ENCODE peak calls at places on chromosome 14, in four cellular contexts. Q, X, G and M are unnamed samples.

GRCh38 chr14:75084513-75084912 is 15.1 kb downstream of the ZC2HC1C start:
- DNase-seq in Q (peak; percentile 24), X (no peak), G (no peak), M (no peak)

GRCh38 chr14:33987565-33988080 is 36.7 kb upstream of the EGLN3 start:
- DNase-seq in Q (no peak), X (no peak), G (no peak), M (no peak)

GRCh38 chr14:50808053-50808452 is 22.9 kb downstream of the NIN start:
- DNase-seq in Q (no peak), X (no peak), G (no peak), M (no peak)

GRCh38 chr14:105448706-105449111 is 25.9 kb upstream of the CRIP2 start:
- DNase-seq in Q (peak; percentile 66), X (peak; percentile 84), G (no peak), M (no peak)

GRCh38 chr14:95321201-95321600 is 1.5 kb upstream of the CLMN start:
- DNase-seq in Q (no peak), X (no peak), G (no peak), M (peak; percentile 35)

GRCh38 chr14:97385727-97386126 is 588.5 kb downstream of the VRK1 start:
- DNase-seq in Q (no peak), X (no peak), G (no peak), M (no peak)

GRCh38 chr14:20679907-20680306 is 4.5 kb upstream of the RNASE4 start:
- DNase-seq in Q (no peak), X (no peak), G (no peak), M (no peak)

GRCh38 chr14:103548463-103549351 is 13.8 kb downstream of the BAG5 start:
- DNase-seq in Q (peak; percentile 7), X (no peak), G (no peak), M (peak; percentile 89)

GRCh38 chr14:59698793-59699192 is 122.2 kb upstream of the CCDC175 start:
- DNase-seq in Q (no peak), X (no peak), G (no peak), M (no peak)

GRCh38 chr14:48563465-48563864 is 888.1 kb upstream of the MDGA2 start:
- DNase-seq in Q (no peak), X (no peak), G (no peak), M (no peak)

GRCh38 chr14:62428429-62429203 is 616.6 kb downstream of the KCNH5 start:
- DNase-seq in Q (no peak), X (no peak), G (no peak), M (no peak)

GRCh38 chr14:100914597-100915021 is 11.1 kb upstream of the RTL1 start:
- DNase-seq in Q (no peak), X (no peak), G (no peak), M (no peak)

GRCh38 chr14:55579724-55580400 is at the start of gene KTN1:
- DNase-seq in Q (peak; percentile 89), X (peak; percentile 95), G (peak; percentile 24), M (no peak)

GRCh38 chr14:63952933-63953437 is 100.2 kb downstream of the SYNE2 start:
- DNase-seq in Q (no peak), X (no peak), G (no peak), M (no peak)

GRCh38 chr14:50402965-50403364 is 6.3 kb upstream of the CDKL1 start:
- DNase-seq in Q (no peak), X (no peak), G (no peak), M (no peak)

GRCh38 chr14:57725399-57726077 is 140.4 kb downstream of the SLC35F4 start:
- DNase-seq in Q (no peak), X (no peak), G (no peak), M (no peak)

GRCh38 chr14:82913396-82913795 is 1379.7 kb upstream of the SEL1L start:
- DNase-seq in Q (no peak), X (no peak), G (no peak), M (no peak)

GRCh38 chr14:57578427-57579220 is 85.0 kb upstream of the CCDC198 start:
- DNase-seq in Q (no peak), X (no peak), G (no peak), M (no peak)

GRCh38 chr14:79629891-79630560 is 581.3 kb downstream of the DIO2 start:
- DNase-seq in Q (no peak), X (no peak), G (no peak), M (no peak)

GRCh38 chr14:99232406-99233214 is 39.4 kb downstream of the BCL11B start:
- DNase-seq in Q (no peak), X (no peak), G (no peak), M (peak; percentile 50)
- TF ChIP-seq CTCF in Q (no peak), X (no peak), G (no peak), M (no peak)

GRCh38 chr14:24272442-24272841 is 1.0 kb upstream of the RABGGTA start:
- DNase-seq in Q (no peak), X (no peak), G (no peak), M (no peak)

GRCh38 chr14:24277606-24278321 is 6.4 kb upstream of the RABGGTA start:
- DNase-seq in Q (peak; percentile 24), X (no peak), G (no peak), M (peak; percentile 20)

GRCh38 chr14:24273422-24273998 is 2.1 kb upstream of the RABGGTA start:
- DNase-seq in Q (no peak), X (no peak), G (no peak), M (no peak)

GRCh38 chr14:24274101-24274543 is 2.7 kb upstream of the RABGGTA start:
- DNase-seq in Q (no peak), X (no peak), G (no peak), M (peak; percentile 11)

DNA sequence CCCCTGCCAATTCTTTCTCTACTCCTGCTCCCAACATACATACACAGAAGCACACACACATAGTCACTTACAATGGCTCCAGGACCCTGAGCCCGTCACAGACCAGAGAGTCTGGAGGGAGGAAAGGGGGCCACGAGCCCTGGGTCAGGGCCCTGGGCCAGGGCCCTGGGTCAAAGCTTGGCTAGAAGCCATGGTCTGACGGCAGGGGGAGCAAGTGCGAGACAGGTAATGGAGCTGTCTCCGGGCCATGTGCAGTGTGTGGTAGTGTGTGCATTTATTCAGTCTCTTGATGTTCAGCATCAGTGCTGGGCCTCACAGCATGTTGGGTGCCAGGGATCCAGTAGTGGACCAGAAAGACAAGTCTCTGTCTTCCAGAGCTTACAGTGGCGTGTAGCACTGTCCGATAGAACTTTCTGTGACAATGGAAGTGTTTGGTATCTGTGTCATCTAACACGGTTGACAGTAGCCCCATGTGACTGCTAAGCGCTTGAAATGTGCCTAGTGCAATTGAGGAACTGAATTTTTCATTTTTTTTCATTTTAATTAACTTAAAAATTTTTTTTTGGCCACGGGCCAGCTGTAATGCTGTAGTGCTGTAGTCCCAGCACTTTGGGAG is 4.2 kb upstream of the RABGGTA start:
- DNase-seq in Q (no peak), X (no peak), G (no peak), M (peak; percentile 52)
- TF ChIP-seq CTCF in Q (no peak), X (no peak), G (no peak), M (no peak)

GRCh38 chr14:26389646-26390508 is 208.0 kb downstream of the NOVA1 start:
- DNase-seq in Q (no peak), X (no peak), G (no peak), M (no peak)

GRCh38 chr14:26392498-26392897 is 205.3 kb downstream of the NOVA1 start:
- DNase-seq in Q (no peak), X (no peak), G (no peak), M (no peak)

GRCh38 chr14:26398616-26399015 is 199.2 kb downstream of the NOVA1 start:
- DNase-seq in Q (no peak), X (no peak), G (no peak), M (no peak)

GRCh38 chr14:26395726-26396125 is 202.1 kb downstream of the NOVA1 start:
- DNase-seq in Q (no peak), X (no peak), G (no peak), M (no peak)

GRCh38 chr14:26394114-26394855 is 203.5 kb downstream of the NOVA1 start:
- DNase-seq in Q (peak; percentile 20), X (no peak), G (no peak), M (no peak)
- TF ChIP-seq CTCF in Q (no peak), X (peak; percentile 25), G (peak; percentile 19), M (peak; percentile 83)

DNA sequence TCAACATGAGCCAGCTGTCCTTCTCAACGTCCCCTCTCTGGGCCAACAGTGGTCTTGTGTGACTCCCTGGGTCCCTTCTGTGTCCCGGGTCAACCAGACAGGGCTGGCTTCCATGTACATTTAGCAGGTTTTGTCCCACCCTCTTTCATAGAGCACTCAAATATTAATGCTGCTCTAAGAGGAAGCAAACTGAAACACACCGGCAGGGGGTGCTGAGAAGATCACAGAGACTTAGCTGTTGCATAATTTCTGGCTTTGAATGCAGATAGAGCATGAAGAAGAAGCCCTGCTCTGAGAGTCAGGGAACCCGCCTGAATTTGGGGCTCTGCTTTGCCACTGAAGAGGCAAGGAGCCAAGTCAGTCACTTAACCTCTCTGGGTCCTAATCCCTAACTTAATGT is 138.7 kb downstream of the ESRRB start:
- DNase-seq in Q (no peak), X (peak; percentile 37), G (no peak), M (no peak)
- TF ChIP-seq CTCF in Q (no peak), X (peak; percentile 15), G (no peak), M (no peak)

GRCh38 chr14:28756896-28757570 is 9.6 kb upstream of the FOXG1 start:
- DNase-seq in Q (no peak), X (no peak), G (no peak), M (no peak)
- TF ChIP-seq CTCF in Q (peak; percentile 42), X (peak; percentile 47), G (peak; percentile 15), M (peak; percentile 80)